ENCODE peak calls at places on chromosomes 11 and 22, in nine cellular contexts. One of them, this sample, is unnamed.

GRCh38 chr11:111571829-111572501 is 30.3 kb upstream of the SIK2 start:
- DNase-seq in PC-3: peak; percentile 45
- DNase-seq in HS-27A: no peak
- DNase-seq in ACHN: peak; percentile 22
- DNase-seq in mucosa of gallbladder: no peak
- DNase-seq in caudate nucleus: no peak
- DNase-seq in lung: no peak
- DNase-seq in activated T-cell treated with anti-CD3 and anti-CD28 coated beads, Interleukin-2, amount 50 U/mL, for 1 hour: no peak
- DNase-seq in AG10803: no peak
- DNase-seq in this sample: no peak

GRCh38 chr11:69848196-69848595 is 29.0 kb upstream of the FGF3 start:
- DNase-seq in PC-3: peak; percentile 25
- DNase-seq in HS-27A: no peak
- DNase-seq in ACHN: no peak
- DNase-seq in mucosa of gallbladder: no peak
- DNase-seq in caudate nucleus: no peak
- DNase-seq in lung: no peak
- DNase-seq in activated T-cell treated with anti-CD3 and anti-CD28 coated beads, Interleukin-2, amount 50 U/mL, for 1 hour: no peak
- DNase-seq in AG10803: no peak
- DNase-seq in this sample: no peak

GRCh38 chr11:128501576-128502549 is 85.5 kb downstream of the ETS1 start:
- DNase-seq in PC-3: peak; percentile 46
- DNase-seq in HS-27A: no peak
- DNase-seq in ACHN: no peak
- DNase-seq in mucosa of gallbladder: no peak
- DNase-seq in caudate nucleus: peak; percentile 8
- DNase-seq in lung: no peak
- DNase-seq in activated T-cell treated with anti-CD3 and anti-CD28 coated beads, Interleukin-2, amount 50 U/mL, for 1 hour: no peak
- DNase-seq in AG10803: peak; percentile 87
- DNase-seq in this sample: no peak

GRCh38 chr22:43370045-43370444 is 26.9 kb upstream of the SCUBE1 start:
- DNase-seq in PC-3: no peak
- DNase-seq in HS-27A: no peak
- DNase-seq in ACHN: no peak
- DNase-seq in mucosa of gallbladder: no peak
- DNase-seq in caudate nucleus: no peak
- DNase-seq in lung: no peak
- DNase-seq in activated T-cell treated with anti-CD3 and anti-CD28 coated beads, Interleukin-2, amount 50 U/mL, for 1 hour: no peak
- DNase-seq in AG10803: no peak
- DNase-seq in this sample: no peak

GRCh38 chr22:50188356-50188755 is 2.6 kb downstream of the TRABD start:
- DNase-seq in PC-3: no peak
- DNase-seq in HS-27A: no peak
- DNase-seq in ACHN: no peak
- DNase-seq in mucosa of gallbladder: no peak
- DNase-seq in caudate nucleus: no peak
- DNase-seq in lung: no peak
- DNase-seq in activated T-cell treated with anti-CD3 and anti-CD28 coated beads, Interleukin-2, amount 50 U/mL, for 1 hour: no peak
- DNase-seq in AG10803: no peak
- DNase-seq in this sample: no peak

GRCh38 chr22:26287382-26288228 is 118.3 kb downstream of the SEZ6L start:
- DNase-seq in PC-3: no peak
- DNase-seq in HS-27A: no peak
- DNase-seq in ACHN: no peak
- DNase-seq in mucosa of gallbladder: no peak
- DNase-seq in caudate nucleus: no peak
- DNase-seq in lung: no peak
- DNase-seq in activated T-cell treated with anti-CD3 and anti-CD28 coated beads, Interleukin-2, amount 50 U/mL, for 1 hour: no peak
- DNase-seq in AG10803: no peak
- DNase-seq in this sample: no peak

GRCh38 chr22:35844886-35845285 is 127.2 kb downstream of the APOL5 start:
- DNase-seq in PC-3: no peak
- DNase-seq in HS-27A: no peak
- DNase-seq in ACHN: no peak
- DNase-seq in mucosa of gallbladder: no peak
- DNase-seq in caudate nucleus: no peak
- DNase-seq in lung: no peak
- DNase-seq in activated T-cell treated with anti-CD3 and anti-CD28 coated beads, Interleukin-2, amount 50 U/mL, for 1 hour: no peak
- DNase-seq in AG10803: no peak
- DNase-seq in this sample: no peak

GRCh38 chr11:121451982-121452608 is at the start of gene SORL1:
- DNase-seq in PC-3: peak; percentile 90
- DNase-seq in HS-27A: no peak
- DNase-seq in ACHN: peak; percentile 60
- DNase-seq in mucosa of gallbladder: peak; percentile 79
- DNase-seq in caudate nucleus: peak; percentile 76
- DNase-seq in lung: peak; percentile 72
- DNase-seq in activated T-cell treated with anti-CD3 and anti-CD28 coated beads, Interleukin-2, amount 50 U/mL, for 1 hour: peak; percentile 83
- DNase-seq in AG10803: peak; percentile 36
- DNase-seq in this sample: peak; percentile 21

GRCh38 chr11:118071416-118072030 is 5.4 kb upstream of the TMPRSS4 start:
- DNase-seq in PC-3: no peak
- DNase-seq in HS-27A: no peak
- DNase-seq in ACHN: no peak
- DNase-seq in mucosa of gallbladder: no peak
- DNase-seq in caudate nucleus: no peak
- DNase-seq in lung: no peak
- DNase-seq in activated T-cell treated with anti-CD3 and anti-CD28 coated beads, Interleukin-2, amount 50 U/mL, for 1 hour: no peak
- DNase-seq in AG10803: no peak
- DNase-seq in this sample: no peak

GRCh38 chr11:548700-549603 is 11.6 kb downstream of the LMNTD2 start:
- DNase-seq in PC-3: no peak
- DNase-seq in HS-27A: no peak
- DNase-seq in ACHN: no peak
- DNase-seq in mucosa of gallbladder: no peak
- DNase-seq in caudate nucleus: no peak
- DNase-seq in lung: no peak
- DNase-seq in activated T-cell treated with anti-CD3 and anti-CD28 coated beads, Interleukin-2, amount 50 U/mL, for 1 hour: no peak
- DNase-seq in AG10803: no peak
- DNase-seq in this sample: no peak

GRCh38 chr11:93741094-93741881 is at the start of the genes C11orf54 and TAF1D:
- DNase-seq in PC-3: peak; percentile 99
- DNase-seq in HS-27A: peak; percentile 98
- DNase-seq in ACHN: peak; percentile 97
- DNase-seq in mucosa of gallbladder: peak; percentile 99
- DNase-seq in caudate nucleus: peak; percentile 89
- DNase-seq in lung: peak; percentile 98
- DNase-seq in activated T-cell treated with anti-CD3 and anti-CD28 coated beads, Interleukin-2, amount 50 U/mL, for 1 hour: peak; percentile 92
- DNase-seq in AG10803: peak; percentile 98
- DNase-seq in this sample: peak; percentile 94

GRCh38 chr11:35337136-35337918 is 82.0 kb downstream of the SLC1A2 start:
- DNase-seq in PC-3: peak; percentile 97
- DNase-seq in HS-27A: peak; percentile 94
- DNase-seq in ACHN: peak; percentile 86
- DNase-seq in mucosa of gallbladder: no peak
- DNase-seq in caudate nucleus: no peak
- DNase-seq in lung: no peak
- DNase-seq in activated T-cell treated with anti-CD3 and anti-CD28 coated beads, Interleukin-2, amount 50 U/mL, for 1 hour: no peak
- DNase-seq in AG10803: peak; percentile 98
- DNase-seq in this sample: peak; percentile 99

GRCh38 chr11:131430466-131431176 is 60.2 kb downstream of the NTM start:
- DNase-seq in PC-3: peak; percentile 12
- DNase-seq in HS-27A: no peak
- DNase-seq in ACHN: no peak
- DNase-seq in mucosa of gallbladder: no peak
- DNase-seq in caudate nucleus: no peak
- DNase-seq in lung: no peak
- DNase-seq in activated T-cell treated with anti-CD3 and anti-CD28 coated beads, Interleukin-2, amount 50 U/mL, for 1 hour: no peak
- DNase-seq in AG10803: peak; percentile 5
- DNase-seq in this sample: no peak

This sample was measured in COLO829.